ENCODE peak calls at places on chromosomes 4 and X, in five cellular contexts. One of them, this sample, is unnamed.

GRCh38 chr4:128848461-128848860 is 39.0 kb downstream of the JADE1 start:
- DNase-seq in astrocyte of the cerebellum: peak
- DNase-seq in DND-41: no peak
- DNase-seq in fibroblast of mammary gland: no peak
- DNase-seq in bronchial epithelial cell: no peak
- DNase-seq in this sample: no peak

GRCh38 chrX:134669378-134670098 is 11.3 kb upstream of the PLAC1 start:
- DNase-seq in bronchial epithelial cell: peak
- DNase-seq in DND-41: no peak
- DNase-seq in astrocyte of the cerebellum: no peak
- DNase-seq in fibroblast of mammary gland: peak
- DNase-seq in this sample: peak

GRCh38 chr4:42411803-42412202 is 14.5 kb downstream of the SHISA3 start:
- DNase-seq in DND-41: no peak
- DNase-seq in astrocyte of the cerebellum: no peak
- DNase-seq in bronchial epithelial cell: peak
- DNase-seq in fibroblast of mammary gland: peak
- DNase-seq in this sample: peak

GRCh38 chrX:29690061-29690460 is 525.3 kb upstream of the MAGEB2 start:
- DNase-seq in astrocyte of the cerebellum: no peak
- DNase-seq in DND-41: no peak
- DNase-seq in fibroblast of mammary gland: peak
- DNase-seq in bronchial epithelial cell: no peak
- DNase-seq in this sample: peak

GRCh38 chr4:23889814-23890269 is at the start of gene PPARGC1A:
- DNase-seq in fibroblast of mammary gland: peak
- DNase-seq in bronchial epithelial cell: no peak
- DNase-seq in astrocyte of the cerebellum: no peak
- DNase-seq in DND-41: no peak
- DNase-seq in this sample: peak

GRCh38 chrX:154714925-154715324 is 36.0 kb downstream of the GAB3 start:
- DNase-seq in DND-41: peak
- DNase-seq in fibroblast of mammary gland: peak
- DNase-seq in astrocyte of the cerebellum: no peak
- DNase-seq in bronchial epithelial cell: peak
- DNase-seq in this sample: peak

GRCh38 chr4:111792592-111792991 is 352.7 kb upstream of the FAM241A start:
- DNase-seq in fibroblast of mammary gland: no peak
- DNase-seq in astrocyte of the cerebellum: no peak
- DNase-seq in bronchial epithelial cell: no peak
- DNase-seq in DND-41: no peak
- DNase-seq in this sample: no peak

GRCh38 chr4:182297659-182298058 is 54.5 kb downstream of the TENM3 start:
- DNase-seq in DND-41: no peak
- DNase-seq in astrocyte of the cerebellum: no peak
- DNase-seq in fibroblast of mammary gland: peak
- DNase-seq in bronchial epithelial cell: no peak
- DNase-seq in this sample: peak

GRCh38 chr4:8176547-8177399 is 18.2 kb upstream of the ABLIM2 start:
- DNase-seq in bronchial epithelial cell: peak
- DNase-seq in astrocyte of the cerebellum: peak
- DNase-seq in DND-41: peak
- DNase-seq in fibroblast of mammary gland: peak
- DNase-seq in this sample: peak

GRCh38 chr4:8577972-8578371 is 2.2 kb upstream of the GPR78 start:
- DNase-seq in astrocyte of the cerebellum: no peak
- DNase-seq in DND-41: no peak
- DNase-seq in bronchial epithelial cell: peak
- DNase-seq in fibroblast of mammary gland: no peak
- DNase-seq in this sample: no peak

GRCh38 chrX:119190736-119191282 is 45.3 kb upstream of the PGRMC1 start:
- DNase-seq in fibroblast of mammary gland: peak
- DNase-seq in bronchial epithelial cell: no peak
- DNase-seq in DND-41: no peak
- DNase-seq in astrocyte of the cerebellum: no peak
- DNase-seq in this sample: peak

GRCh38 chrX:37434362-37434761 is 85.2 kb downstream of the PRRG1 start:
- DNase-seq in astrocyte of the cerebellum: no peak
- DNase-seq in fibroblast of mammary gland: no peak
- DNase-seq in bronchial epithelial cell: no peak
- DNase-seq in DND-41: no peak
- DNase-seq in this sample: no peak

GRCh38 chrX:78496483-78496882 is 162.6 kb downstream of the RTL3 start:
- DNase-seq in astrocyte of the cerebellum: no peak
- DNase-seq in DND-41: no peak
- DNase-seq in fibroblast of mammary gland: no peak
- DNase-seq in bronchial epithelial cell: peak
- DNase-seq in this sample: no peak

GRCh38 chr4:92304636-92305035 is 870 bp downstream of the GRID2 start:
- DNase-seq in DND-41: no peak
- DNase-seq in fibroblast of mammary gland: no peak
- DNase-seq in astrocyte of the cerebellum: no peak
- DNase-seq in bronchial epithelial cell: no peak
- DNase-seq in this sample: no peak

GRCh38 chr4:61299316-61299715 is 99.2 kb downstream of the ADGRL3 start:
- DNase-seq in bronchial epithelial cell: no peak
- DNase-seq in DND-41: no peak
- DNase-seq in astrocyte of the cerebellum: no peak
- DNase-seq in fibroblast of mammary gland: no peak
- DNase-seq in this sample: no peak

GRCh38 chrX:2371026-2371778 is 129.6 kb downstream of the DHRSX start:
- DNase-seq in bronchial epithelial cell: no peak
- DNase-seq in astrocyte of the cerebellum: no peak
- DNase-seq in fibroblast of mammary gland: no peak
- DNase-seq in DND-41: no peak
- DNase-seq in this sample: peak
- H3K4me3 ChIP-seq in bronchial epithelial cell: no peak
- H3K4me3 ChIP-seq in astrocyte of the cerebellum: peak
- H3K4me3 ChIP-seq in fibroblast of mammary gland: no peak
- H3K4me3 ChIP-seq in DND-41: no peak
- H3K4me3 ChIP-seq in this sample: no peak

GRCh38 chrX:68685722-68686683 is 38.5 kb downstream of the STARD8 start:
- DNase-seq in DND-41: no peak
- DNase-seq in bronchial epithelial cell: no peak
- DNase-seq in fibroblast of mammary gland: peak
- DNase-seq in astrocyte of the cerebellum: no peak
- DNase-seq in this sample: no peak
- TF ChIP-seq CTCF in DND-41: no peak
- TF ChIP-seq CTCF in bronchial epithelial cell: no peak
- TF ChIP-seq CTCF in fibroblast of mammary gland: peak
- TF ChIP-seq CTCF in astrocyte of the cerebellum: no peak
- TF ChIP-seq CTCF in this sample: no peak

GRCh38 chrX:103051260-103051789 is 12.6 kb downstream of the BEX1 start:
- DNase-seq in bronchial epithelial cell: no peak
- DNase-seq in DND-41: no peak
- DNase-seq in astrocyte of the cerebellum: no peak
- DNase-seq in fibroblast of mammary gland: no peak
- DNase-seq in this sample: no peak
- H3K4me3 ChIP-seq in bronchial epithelial cell: no peak
- H3K4me3 ChIP-seq in DND-41: no peak
- H3K4me3 ChIP-seq in astrocyte of the cerebellum: no peak
- H3K4me3 ChIP-seq in fibroblast of mammary gland: no peak
- H3K4me3 ChIP-seq in this sample: no peak

GRCh38 chrX:153456161-153456560 is 10.3 kb upstream of the TREX2 start:
- DNase-seq in DND-41: no peak
- DNase-seq in fibroblast of mammary gland: no peak
- DNase-seq in astrocyte of the cerebellum: no peak
- DNase-seq in bronchial epithelial cell: no peak
- DNase-seq in this sample: no peak

GRCh38 chrX:153455571-153455970 is 9.7 kb upstream of the TREX2 start:
- DNase-seq in astrocyte of the cerebellum: no peak
- DNase-seq in fibroblast of mammary gland: no peak
- DNase-seq in bronchial epithelial cell: no peak
- DNase-seq in DND-41: no peak
- DNase-seq in this sample: no peak

GRCh38 chrX:153457827-153458466 is 12.1 kb upstream of the TREX2 start:
- DNase-seq in fibroblast of mammary gland: no peak
- DNase-seq in astrocyte of the cerebellum: no peak
- DNase-seq in bronchial epithelial cell: no peak
- DNase-seq in DND-41: no peak
- DNase-seq in this sample: no peak

GRCh38 chrX:153456704-153457103 is 10.8 kb upstream of the TREX2 start:
- DNase-seq in bronchial epithelial cell: no peak
- DNase-seq in fibroblast of mammary gland: no peak
- DNase-seq in DND-41: no peak
- DNase-seq in astrocyte of the cerebellum: no peak
- DNase-seq in this sample: no peak

GRCh38 chrX:153457136-153457825 is 11.4 kb upstream of the TREX2 start:
- DNase-seq in DND-41: no peak
- DNase-seq in fibroblast of mammary gland: no peak
- DNase-seq in astrocyte of the cerebellum: no peak
- DNase-seq in bronchial epithelial cell: no peak
- DNase-seq in this sample: no peak
- TF ChIP-seq CTCF in DND-41: no peak
- TF ChIP-seq CTCF in fibroblast of mammary gland: no peak
- TF ChIP-seq CTCF in astrocyte of the cerebellum: no peak
- TF ChIP-seq CTCF in bronchial epithelial cell: no peak
- TF ChIP-seq CTCF in this sample: no peak

DNA sequence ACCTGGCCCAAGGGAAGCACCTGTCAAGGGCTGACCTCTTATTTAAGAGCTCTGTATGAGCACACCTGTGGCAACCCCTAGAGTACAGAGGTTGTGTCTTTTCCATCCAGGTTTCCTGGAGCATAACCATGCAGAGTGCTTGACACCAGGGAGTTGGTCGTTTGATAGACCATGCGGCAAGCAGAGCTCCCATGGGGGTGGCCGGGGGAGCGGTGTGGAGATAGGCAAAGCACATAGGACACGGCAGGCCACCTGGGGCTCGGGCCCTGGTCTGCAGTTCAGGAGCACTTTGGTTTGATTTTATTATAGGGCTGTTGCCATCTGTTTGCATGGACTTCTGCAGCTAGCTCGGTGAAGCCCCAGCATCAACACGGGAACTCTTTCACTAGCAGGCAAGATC is 95.0 kb upstream of the MTM1 start:
- DNase-seq in astrocyte of the cerebellum: no peak
- DNase-seq in bronchial epithelial cell: no peak
- DNase-seq in DND-41: no peak
- DNase-seq in fibroblast of mammary gland: no peak
- DNase-seq in this sample: no peak
- H3K4me3 ChIP-seq in astrocyte of the cerebellum: no peak
- H3K4me3 ChIP-seq in bronchial epithelial cell: no peak
- H3K4me3 ChIP-seq in DND-41: no peak
- H3K4me3 ChIP-seq in fibroblast of mammary gland: no peak
- H3K4me3 ChIP-seq in this sample: no peak

DNA sequence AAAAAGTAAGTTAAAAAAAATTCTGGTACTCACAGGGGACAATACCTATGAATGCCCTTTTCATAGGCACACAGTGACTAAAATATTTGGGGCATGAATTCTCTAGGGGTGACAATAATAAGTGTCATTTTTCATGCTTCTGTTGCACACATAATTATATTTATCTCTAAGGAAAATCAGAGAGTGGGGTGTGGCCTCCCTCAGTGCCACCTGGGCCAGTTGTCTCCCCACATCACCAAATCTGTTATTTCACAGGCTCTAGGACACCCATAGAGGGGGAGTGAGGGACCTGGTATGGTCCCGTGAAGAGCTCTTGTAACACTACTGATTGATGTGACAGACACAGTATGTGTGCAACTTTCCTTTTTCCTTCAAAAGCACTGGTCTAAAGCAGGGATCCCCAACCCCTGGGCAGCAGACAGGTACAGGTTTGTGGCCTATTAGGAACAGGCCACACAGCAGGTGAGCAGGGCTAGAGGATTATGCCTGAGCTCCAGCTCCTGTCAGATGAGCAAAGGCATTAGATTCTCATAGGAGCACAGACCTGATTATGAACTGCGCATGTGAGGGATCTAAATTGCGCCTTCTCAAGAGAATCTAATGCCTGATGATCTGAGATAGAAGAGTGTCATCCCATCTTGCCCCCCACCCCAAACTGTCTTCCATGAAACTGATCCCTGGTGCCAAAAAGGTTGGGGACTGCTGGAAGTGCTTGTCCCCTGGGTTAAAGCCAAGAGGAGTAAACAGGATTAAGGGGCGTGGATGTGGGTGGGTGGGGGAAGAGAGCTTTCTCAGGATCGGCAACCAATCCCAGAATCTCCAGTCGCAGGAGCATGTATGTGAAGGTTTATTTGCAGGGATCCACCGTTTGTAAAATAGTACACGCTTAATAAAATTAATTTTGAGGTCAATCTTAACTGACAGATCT is 850 bp downstream of the SLC9B1 start:
- DNase-seq in fibroblast of mammary gland: no peak
- DNase-seq in astrocyte of the cerebellum: no peak
- DNase-seq in DND-41: no peak
- DNase-seq in bronchial epithelial cell: no peak
- DNase-seq in this sample: no peak
- TF ChIP-seq CTCF in fibroblast of mammary gland: no peak
- TF ChIP-seq CTCF in astrocyte of the cerebellum: no peak
- TF ChIP-seq CTCF in DND-41: no peak
- TF ChIP-seq CTCF in bronchial epithelial cell: no peak
- TF ChIP-seq CTCF in this sample: no peak

GRCh38 chr4:76426272-76426671 is 5.3 kb upstream of the CCDC158 start:
- DNase-seq in DND-41: no peak
- DNase-seq in fibroblast of mammary gland: no peak
- DNase-seq in bronchial epithelial cell: no peak
- DNase-seq in astrocyte of the cerebellum: no peak
- DNase-seq in this sample: no peak

GRCh38 chr4:76420311-76420710 is 630 bp downstream of the CCDC158 start:
- DNase-seq in DND-41: no peak
- DNase-seq in bronchial epithelial cell: no peak
- DNase-seq in astrocyte of the cerebellum: no peak
- DNase-seq in fibroblast of mammary gland: no peak
- DNase-seq in this sample: no peak

GRCh38 chr4:76420901-76421581 is at the start of gene CCDC158:
- DNase-seq in astrocyte of the cerebellum: no peak
- DNase-seq in DND-41: no peak
- DNase-seq in fibroblast of mammary gland: no peak
- DNase-seq in bronchial epithelial cell: no peak
- DNase-seq in this sample: no peak
- H3K4me3 ChIP-seq in astrocyte of the cerebellum: peak
- H3K4me3 ChIP-seq in DND-41: no peak
- H3K4me3 ChIP-seq in fibroblast of mammary gland: peak
- H3K4me3 ChIP-seq in bronchial epithelial cell: peak
- H3K4me3 ChIP-seq in this sample: peak

DNA sequence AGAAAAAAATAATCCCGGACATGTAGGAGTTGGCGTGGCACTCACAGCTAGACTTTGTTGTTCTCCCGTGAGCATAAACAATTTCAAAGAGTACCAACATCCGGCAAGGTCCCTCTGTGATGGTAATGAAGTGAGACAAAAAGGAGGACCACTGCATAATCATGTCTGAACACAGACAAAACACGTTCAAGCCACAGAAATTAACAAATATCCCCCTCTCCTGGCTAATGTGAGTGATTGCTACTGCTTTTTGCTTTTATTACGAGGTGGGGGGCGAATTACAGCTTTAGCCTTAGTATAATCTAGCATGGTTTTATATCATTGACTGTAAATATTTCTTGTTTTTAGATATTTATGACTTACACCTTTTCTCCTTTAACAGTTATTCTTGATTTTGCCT is 118.5 kb downstream of the PLS3 start:
- DNase-seq in bronchial epithelial cell: peak
- DNase-seq in fibroblast of mammary gland: peak
- DNase-seq in astrocyte of the cerebellum: peak
- DNase-seq in DND-41: no peak
- DNase-seq in this sample: peak
- TF ChIP-seq CTCF in bronchial epithelial cell: peak
- TF ChIP-seq CTCF in fibroblast of mammary gland: peak
- TF ChIP-seq CTCF in astrocyte of the cerebellum: peak
- TF ChIP-seq CTCF in DND-41: peak
- TF ChIP-seq CTCF in this sample: peak

GRCh38 chr4:2478220-2478619 is 9.3 kb downstream of the RNF4 start:
- DNase-seq in DND-41: no peak
- DNase-seq in fibroblast of mammary gland: no peak
- DNase-seq in bronchial epithelial cell: no peak
- DNase-seq in astrocyte of the cerebellum: no peak
- DNase-seq in this sample: no peak
- H3K4me3 ChIP-seq in DND-41: no peak
- H3K4me3 ChIP-seq in fibroblast of mammary gland: no peak
- H3K4me3 ChIP-seq in bronchial epithelial cell: no peak
- H3K4me3 ChIP-seq in astrocyte of the cerebellum: no peak
- H3K4me3 ChIP-seq in this sample: no peak

This sample was measured in fibroblast of villous mesenchyme.